ENCODE peak calls at places on chromosomes 4 and X, in nine cellular contexts. T, U, Y, B, P, V, L, K and G are unnamed samples.

GRCh38 chr4:140851032-140851636 is 94.9 kb upstream of the TBC1D9 start:
- DNase-seq in T (peak; percentile 65), U (peak; percentile 56), Y (peak; percentile 53), B (no peak), P (peak; percentile 67), V (peak; percentile 32), L (no peak), K (no peak), G (peak; percentile 28)

GRCh38 chrX:1392376-1393130 is 640 bp upstream of the SLC25A6 start:
- DNase-seq in T (no peak), U (peak; percentile 65), Y (no peak), B (no peak), P (peak; percentile 48), V (peak; percentile 62), L (peak; percentile 67), K (no peak), G (peak; percentile 65)

GRCh38 chr4:77952399-77952974 is 89.9 kb downstream of the MRPL1 start:
- DNase-seq in T (no peak), U (no peak), Y (no peak), B (no peak), P (no peak), V (no peak), L (no peak), K (no peak), G (no peak)

GRCh38 chr4:48297447-48297846 is 27.8 kb upstream of the TEC start:
- DNase-seq in T (no peak), U (no peak), Y (no peak), B (no peak), P (no peak), V (no peak), L (no peak), K (no peak), G (no peak)

GRCh38 chrX:131763674-131764073 is 219.8 kb downstream of the OR13H1 start:
- DNase-seq in T (no peak), U (no peak), Y (no peak), B (no peak), P (peak; percentile 5), V (peak; percentile 80), L (peak; percentile 91), K (no peak), G (peak; percentile 85)

GRCh38 chrX:140710710-140711109 is 1.2 kb downstream of the LINC00632 start:
- DNase-seq in T (no peak), U (no peak), Y (no peak), B (no peak), P (no peak), V (no peak), L (no peak), K (no peak), G (no peak)

GRCh38 chr4:86898562-86898961 is 6.3 kb upstream of the C4orf36 start:
- DNase-seq in T (no peak), U (no peak), Y (no peak), B (no peak), P (no peak), V (no peak), L (no peak), K (no peak), G (no peak)

GRCh38 chrX:30618160-30618765 is 35.0 kb upstream of the GK start:
- DNase-seq in T (no peak), U (no peak), Y (no peak), B (no peak), P (peak; percentile 4), V (no peak), L (no peak), K (no peak), G (no peak)

GRCh38 chrX:19886888-19887531 is 390 bp downstream of the SH3KBP1 start:
- DNase-seq in T (no peak), U (no peak), Y (no peak), B (no peak), P (peak; percentile 53), V (no peak), L (no peak), K (no peak), G (peak; percentile 28)
- TF ChIP-seq POLR2AphosphoS5 in T (no peak), U (no peak), Y (no peak), B (no peak), P (no peak), V (no peak), L (no peak), K (no peak), G (no peak)

DNA sequence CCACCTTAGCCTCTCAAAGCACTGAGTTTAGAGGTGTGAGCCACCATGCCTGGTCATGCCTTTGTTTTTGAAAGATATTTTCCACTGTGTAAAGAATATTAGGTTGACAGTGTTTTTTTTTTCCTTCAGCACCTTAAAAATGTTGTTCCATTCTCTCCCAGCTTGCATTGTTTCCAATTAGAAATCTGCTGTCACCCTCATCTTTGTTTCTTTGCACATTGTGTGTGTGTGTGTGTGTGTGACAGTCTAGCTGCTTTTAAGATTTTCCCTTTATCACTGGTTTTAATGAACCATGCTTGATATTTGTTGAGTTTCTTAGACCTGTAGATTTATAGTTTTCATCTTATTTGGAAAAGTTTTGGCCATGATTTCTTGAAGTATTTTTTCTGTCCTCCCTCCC is 79.0 kb upstream of the NKX1-1 start:
- DNase-seq in T (no peak), U (no peak), Y (no peak), B (no peak), P (no peak), V (no peak), L (no peak), K (no peak), G (no peak)
- H3K9me3 ChIP-seq in T (peaks cover 8% of the 10 kb centered on the region), U (no peaks in the 10 kb centered on the region), Y (peaks cover 24% of the 10 kb centered on the region), B (peaks cover 2% of the 10 kb centered on the region), P (no peaks in the 10 kb centered on the region), V (peaks cover 34% of the 10 kb centered on the region), L (peaks cover 26% of the 10 kb centered on the region), K (peaks cover 41% of the 10 kb centered on the region), G (peaks cover 2% of the 10 kb centered on the region)

DNA sequence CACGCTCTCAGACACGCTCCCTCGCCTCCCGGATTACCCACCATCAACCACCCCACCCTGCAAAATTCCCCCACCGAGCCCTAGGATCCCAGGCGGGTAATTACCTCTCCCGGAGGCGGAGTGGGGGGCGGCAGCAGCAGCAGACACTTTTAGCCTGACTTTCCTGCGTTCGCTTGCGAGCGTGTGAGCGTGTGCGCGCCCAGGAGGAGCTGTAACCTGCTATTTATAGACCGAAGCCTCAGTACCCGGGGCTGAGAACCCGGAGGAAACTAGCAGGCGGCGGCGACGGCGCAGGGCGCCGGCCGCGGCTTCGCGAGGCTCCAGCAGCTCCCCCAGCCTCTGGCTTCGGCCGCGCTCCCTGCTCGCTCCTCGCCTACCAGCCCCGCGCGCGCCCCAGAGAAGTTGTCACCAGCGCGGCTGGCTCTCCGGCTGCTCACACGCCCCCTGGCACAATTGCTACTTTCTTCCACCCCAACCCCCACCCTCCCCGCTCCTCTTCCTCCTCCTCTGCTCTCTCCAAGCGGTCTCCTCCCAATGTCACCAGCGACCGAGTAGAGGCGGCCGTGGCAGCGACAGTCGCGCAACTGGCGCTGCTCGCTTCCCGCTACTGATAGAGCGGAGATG is at the start of gene INPP4B:
- DNase-seq in T (peak; percentile 13), U (peak; percentile 15), Y (no peak), B (no peak), P (no peak), V (peak; percentile 23), L (no peak), K (no peak), G (peak; percentile 34)
- TF ChIP-seq POLR2AphosphoS5 in T (no peak), U (no peak), Y (no peak), B (no peak), P (no peak), V (no peak), L (no peak), K (no peak), G (no peak)

GRCh38 chrX:34826964-34827363 is 115.6 kb upstream of the FAM47B start:
- DNase-seq in T (no peak), U (no peak), Y (no peak), B (no peak), P (no peak), V (no peak), L (no peak), K (no peak), G (no peak)
- H3K9me3 ChIP-seq in T (no peaks in the 10 kb centered on the region), U (no peaks in the 10 kb centered on the region), Y (no peaks in the 10 kb centered on the region), B (no peaks in the 10 kb centered on the region), P (no peaks in the 10 kb centered on the region), V (no peaks in the 10 kb centered on the region), L (no peaks in the 10 kb centered on the region), K (no peaks in the 10 kb centered on the region), G (no peaks in the 10 kb centered on the region)

DNA sequence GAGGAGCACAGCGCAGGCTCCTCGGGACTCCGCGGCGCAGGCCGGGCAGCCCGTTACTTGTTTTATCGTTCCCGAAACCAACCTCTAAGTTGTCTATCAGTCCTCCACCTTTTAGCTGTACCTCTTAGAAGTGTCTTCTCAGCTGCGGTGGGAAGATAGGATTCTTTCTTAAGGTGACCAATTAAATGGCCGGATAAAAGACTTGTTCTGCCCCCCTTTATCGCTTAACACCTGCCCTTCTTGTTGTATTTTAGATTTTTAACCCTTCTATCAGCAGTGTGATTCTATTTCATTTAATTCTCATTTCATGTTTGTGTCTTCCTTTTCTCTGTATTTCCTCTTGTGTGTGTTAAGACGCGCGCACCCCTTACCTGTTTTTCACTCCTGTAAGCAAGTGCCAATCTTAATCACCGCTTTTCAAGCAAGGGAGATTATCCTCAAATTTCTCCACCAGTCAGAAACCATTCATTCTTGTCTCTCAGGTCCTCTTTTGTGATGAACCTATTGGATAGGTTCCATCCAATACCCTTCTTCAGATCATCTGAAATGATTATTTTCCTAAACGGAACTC is 301 bp upstream of the SLC9B2 start:
- DNase-seq in T (peak; percentile 3), U (no peak), Y (no peak), B (no peak), P (no peak), V (no peak), L (no peak), K (no peak), G (no peak)
- TF ChIP-seq POLR2AphosphoS5 in T (no peak), U (no peak), Y (no peak), B (no peak), P (no peak), V (no peak), L (no peak), K (no peak), G (no peak)

GRCh38 chr4:64230709-64231310 is 178.4 kb downstream of the TECRL start:
- DNase-seq in T (peak; percentile 8), U (no peak), Y (no peak), B (no peak), P (no peak), V (no peak), L (no peak), K (no peak), G (no peak)
- H3K9me3 ChIP-seq in T (peaks cover 38% of the 10 kb centered on the region), U (no peaks in the 10 kb centered on the region), Y (peaks cover 77% of the 10 kb centered on the region), B (peaks cover 43% of the 10 kb centered on the region), P (no peaks in the 10 kb centered on the region), V (peaks cover 43% of the 10 kb centered on the region), L (peaks cover 45% of the 10 kb centered on the region), K (peaks cover 41% of the 10 kb centered on the region), G (peaks cover 82% of the 10 kb centered on the region)

GRCh38 chr4:152643153-152644035 is 36.4 kb downstream of the TMEM154 start:
- DNase-seq in T (no peak), U (no peak), Y (no peak), B (no peak), P (no peak), V (peak; percentile 68), L (no peak), K (no peak), G (no peak)
- TF ChIP-seq POLR2AphosphoS5 in T (no peak), U (no peak), Y (no peak), B (no peak), P (no peak), V (no peak), L (no peak), K (no peak), G (no peak)

DNA sequence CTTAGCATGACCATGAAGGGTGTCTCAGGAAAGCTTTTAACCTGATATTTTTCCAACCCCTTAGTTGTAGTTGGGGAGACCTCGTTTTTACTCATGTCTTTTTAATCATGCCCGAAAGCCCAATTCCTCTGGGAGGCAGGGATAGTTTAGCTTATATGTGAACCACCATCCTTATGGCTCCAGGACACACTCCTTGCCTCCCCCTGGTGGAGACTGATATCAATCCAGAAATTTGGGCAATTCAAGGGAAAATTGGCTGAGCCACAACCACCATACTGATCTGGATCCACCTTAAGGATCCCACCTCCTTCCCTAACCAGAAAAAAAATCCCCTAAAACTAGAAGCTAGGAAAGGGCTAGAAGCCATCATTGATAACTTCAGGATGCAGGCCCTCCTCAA is 13.4 kb upstream of the COL25A1 start:
- DNase-seq in T (no peak), U (no peak), Y (no peak), B (no peak), P (peak; percentile 14), V (no peak), L (no peak), K (no peak), G (no peak)
- H3K9me3 ChIP-seq in T (no peaks in the 10 kb centered on the region), U (no peaks in the 10 kb centered on the region), Y (no peaks in the 10 kb centered on the region), B (no peaks in the 10 kb centered on the region), P (no peaks in the 10 kb centered on the region), V (peaks cover 20% of the 10 kb centered on the region), L (peaks cover 13% of the 10 kb centered on the region), K (peaks cover 8% of the 10 kb centered on the region), G (peaks cover 30% of the 10 kb centered on the region)